ENCODE peak calls at places on chromosomes 6 and 20, in four cellular contexts. One of them, this sample, is unnamed.

GRCh38 chr6:118894425-118895240 is 681 bp downstream of the ASF1A start:
- DNase-seq in NB4: peak
- DNase-seq in fibroblast of pulmonary artery: peak
- DNase-seq in epithelial cell of esophagus: peak
- DNase-seq in this sample: no peak

GRCh38 chr6:141498980-141499379 is 633.7 kb upstream of the GJE1 start:
- DNase-seq in NB4: no peak
- DNase-seq in fibroblast of pulmonary artery: no peak
- DNase-seq in epithelial cell of esophagus: no peak
- DNase-seq in this sample: no peak

GRCh38 chr6:139449611-139450000 is 75.2 kb upstream of the CITED2 start:
- DNase-seq in NB4: no peak
- DNase-seq in fibroblast of pulmonary artery: peak
- DNase-seq in epithelial cell of esophagus: peak
- DNase-seq in this sample: no peak

GRCh38 chr6:87912102-87912501 is 135.5 kb upstream of the SPACA1 start:
- DNase-seq in NB4: no peak
- DNase-seq in fibroblast of pulmonary artery: no peak
- DNase-seq in epithelial cell of esophagus: no peak
- DNase-seq in this sample: no peak

GRCh38 chr20:1045860-1046418 is 43.8 kb upstream of the RSPO4 start:
- DNase-seq in NB4: no peak
- DNase-seq in fibroblast of pulmonary artery: no peak
- DNase-seq in epithelial cell of esophagus: no peak
- DNase-seq in this sample: no peak

GRCh38 chr6:139156571-139156970 is 21.7 kb downstream of the HECA start:
- DNase-seq in NB4: no peak
- DNase-seq in fibroblast of pulmonary artery: no peak
- DNase-seq in epithelial cell of esophagus: no peak
- DNase-seq in this sample: no peak

GRCh38 chr6:110814488-110815259 is 595 bp downstream of the CDK19 start:
- DNase-seq in NB4: peak
- DNase-seq in fibroblast of pulmonary artery: peak
- DNase-seq in epithelial cell of esophagus: peak
- DNase-seq in this sample: no peak

GRCh38 chr20:40265872-40266533 is 423.0 kb downstream of the MAFB start:
- DNase-seq in NB4: peak
- DNase-seq in fibroblast of pulmonary artery: peak
- DNase-seq in epithelial cell of esophagus: peak
- DNase-seq in this sample: no peak

GRCh38 chr20:56343861-56344381 is 14.9 kb upstream of the FAM210B start:
- DNase-seq in NB4: peak
- DNase-seq in fibroblast of pulmonary artery: peak
- DNase-seq in epithelial cell of esophagus: peak
- DNase-seq in this sample: no peak

GRCh38 chr20:61742097-61742805 is 323.4 kb downstream of the TAF4 start:
- DNase-seq in NB4: peak
- DNase-seq in fibroblast of pulmonary artery: no peak
- DNase-seq in epithelial cell of esophagus: no peak
- DNase-seq in this sample: no peak

GRCh38 chr6:134420638-134421181 is 102.8 kb upstream of the SGK1 start:
- DNase-seq in NB4: no peak
- DNase-seq in fibroblast of pulmonary artery: peak
- DNase-seq in epithelial cell of esophagus: peak
- DNase-seq in this sample: peak

GRCh38 chr6:161367472-161367871 is 93.6 kb upstream of the AGPAT4 start:
- DNase-seq in NB4: no peak
- DNase-seq in fibroblast of pulmonary artery: no peak
- DNase-seq in epithelial cell of esophagus: no peak
- DNase-seq in this sample: no peak

GRCh38 chr20:48215536-48215935 is 430.3 kb upstream of the SULF2 start:
- DNase-seq in NB4: no peak
- DNase-seq in fibroblast of pulmonary artery: no peak
- DNase-seq in epithelial cell of esophagus: no peak
- DNase-seq in this sample: no peak

GRCh38 chr6:43205849-43206248 is 23.4 kb downstream of the DNPH1 start:
- DNase-seq in NB4: no peak
- DNase-seq in fibroblast of pulmonary artery: no peak
- DNase-seq in epithelial cell of esophagus: no peak
- DNase-seq in this sample: no peak

GRCh38 chr6:121851056-121851455 is 415.6 kb downstream of the GJA1 start:
- DNase-seq in NB4: no peak
- DNase-seq in fibroblast of pulmonary artery: no peak
- DNase-seq in epithelial cell of esophagus: no peak
- DNase-seq in this sample: no peak

GRCh38 chr20:39206899-39207564 is 244.9 kb downstream of the DHX35 start:
- DNase-seq in NB4: no peak
- DNase-seq in fibroblast of pulmonary artery: no peak
- DNase-seq in epithelial cell of esophagus: peak
- DNase-seq in this sample: no peak

GRCh38 chr6:341914-342831 is 49.4 kb upstream of the IRF4 start:
- DNase-seq in NB4: peak
- DNase-seq in fibroblast of pulmonary artery: no peak
- DNase-seq in epithelial cell of esophagus: no peak
- DNase-seq in this sample: no peak

GRCh38 chr6:162344935-162345599 is 382.5 kb downstream of the PRKN start:
- DNase-seq in NB4: peak
- DNase-seq in fibroblast of pulmonary artery: peak
- DNase-seq in epithelial cell of esophagus: peak
- DNase-seq in this sample: peak

GRCh38 chr6:125640441-125641150 is 108.8 kb upstream of the HEY2 start:
- DNase-seq in NB4: no peak
- DNase-seq in fibroblast of pulmonary artery: no peak
- DNase-seq in epithelial cell of esophagus: no peak
- DNase-seq in this sample: no peak

GRCh38 chr6:164106345-164106769 is 691.8 kb downstream of the QKI start:
- DNase-seq in NB4: peak
- DNase-seq in fibroblast of pulmonary artery: peak
- DNase-seq in epithelial cell of esophagus: no peak
- DNase-seq in this sample: no peak

GRCh38 chr20:33162753-33163152 is 5.2 kb upstream of the BPIFA2 start:
- DNase-seq in NB4: peak
- DNase-seq in fibroblast of pulmonary artery: no peak
- DNase-seq in epithelial cell of esophagus: no peak
- DNase-seq in this sample: no peak

GRCh38 chr6:20952605-20953004 is 418.3 kb downstream of the CDKAL1 start:
- DNase-seq in NB4: no peak
- DNase-seq in fibroblast of pulmonary artery: peak
- DNase-seq in epithelial cell of esophagus: peak
- DNase-seq in this sample: peak

GRCh38 chr6:20954325-20954724 is 420.1 kb downstream of the CDKAL1 start:
- DNase-seq in NB4: no peak
- DNase-seq in fibroblast of pulmonary artery: no peak
- DNase-seq in epithelial cell of esophagus: no peak
- DNase-seq in this sample: no peak

GRCh38 chr6:20948531-20948930 is 414.3 kb downstream of the CDKAL1 start:
- DNase-seq in NB4: no peak
- DNase-seq in fibroblast of pulmonary artery: no peak
- DNase-seq in epithelial cell of esophagus: no peak
- DNase-seq in this sample: no peak

GRCh38 chr6:20955751-20956150 is 421.5 kb downstream of the CDKAL1 start:
- DNase-seq in NB4: no peak
- DNase-seq in fibroblast of pulmonary artery: no peak
- DNase-seq in epithelial cell of esophagus: no peak
- DNase-seq in this sample: no peak

DNA sequence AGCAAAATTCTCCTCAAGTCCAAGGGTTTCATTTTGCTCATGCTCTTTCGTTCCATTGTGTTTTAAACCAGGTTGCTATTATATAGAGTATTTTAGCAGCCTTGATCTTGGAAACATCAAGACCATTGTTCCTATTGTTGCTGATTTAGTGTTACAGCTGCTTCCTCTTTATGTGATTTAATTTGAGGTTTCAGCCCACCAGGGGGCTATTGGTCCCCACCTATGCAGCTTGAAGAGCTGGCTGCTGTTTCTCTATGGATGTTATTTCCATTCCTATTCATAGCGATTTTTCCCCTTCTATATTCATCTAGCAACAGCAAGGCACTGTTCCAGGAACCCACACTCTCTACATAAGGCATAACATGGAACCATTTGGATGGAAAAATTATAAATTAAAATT is 418.8 kb downstream of the CDKAL1 start:
- DNase-seq in NB4: peak
- DNase-seq in fibroblast of pulmonary artery: no peak
- DNase-seq in epithelial cell of esophagus: no peak
- DNase-seq in this sample: no peak
- TF ChIP-seq CTCF in NB4: no peak
- TF ChIP-seq CTCF in fibroblast of pulmonary artery: no peak
- TF ChIP-seq CTCF in epithelial cell of esophagus: no peak
- TF ChIP-seq CTCF in this sample: peak

GRCh38 chr20:59405226-59405815 is 104.9 kb downstream of the EDN3 start:
- DNase-seq in NB4: no peak
- DNase-seq in fibroblast of pulmonary artery: no peak
- DNase-seq in epithelial cell of esophagus: no peak
- DNase-seq in this sample: no peak

GRCh38 chr20:59404749-59405148 is 104.3 kb downstream of the EDN3 start:
- DNase-seq in NB4: no peak
- DNase-seq in fibroblast of pulmonary artery: no peak
- DNase-seq in epithelial cell of esophagus: no peak
- DNase-seq in this sample: no peak

GRCh38 chr20:59403962-59404314 is 103.5 kb downstream of the EDN3 start:
- DNase-seq in NB4: no peak
- DNase-seq in fibroblast of pulmonary artery: no peak
- DNase-seq in epithelial cell of esophagus: no peak
- DNase-seq in this sample: no peak

GRCh38 chr20:59402697-59403096 is 102.3 kb downstream of the EDN3 start:
- DNase-seq in NB4: no peak
- DNase-seq in fibroblast of pulmonary artery: no peak
- DNase-seq in epithelial cell of esophagus: peak
- DNase-seq in this sample: no peak

GRCh38 chr20:59403261-59403961 is 103.0 kb downstream of the EDN3 start:
- DNase-seq in NB4: peak
- DNase-seq in fibroblast of pulmonary artery: peak
- DNase-seq in epithelial cell of esophagus: peak
- DNase-seq in this sample: no peak
- H3K4me3 ChIP-seq in NB4: no peak
- H3K4me3 ChIP-seq in fibroblast of pulmonary artery: no peak
- H3K4me3 ChIP-seq in epithelial cell of esophagus: no peak
- H3K4me3 ChIP-seq in this sample: no peak

GRCh38 chr6:127190552-127190951 is 72.1 kb downstream of the RSPO3 start:
- DNase-seq in NB4: peak
- DNase-seq in fibroblast of pulmonary artery: peak
- DNase-seq in epithelial cell of esophagus: peak
- DNase-seq in this sample: no peak

GRCh38 chr6:127185410-127185809 is 66.9 kb downstream of the RSPO3 start:
- DNase-seq in NB4: no peak
- DNase-seq in fibroblast of pulmonary artery: no peak
- DNase-seq in epithelial cell of esophagus: no peak
- DNase-seq in this sample: no peak

GRCh38 chr6:127188752-127189151 is 70.3 kb downstream of the RSPO3 start:
- DNase-seq in NB4: peak
- DNase-seq in fibroblast of pulmonary artery: no peak
- DNase-seq in epithelial cell of esophagus: no peak
- DNase-seq in this sample: no peak

GRCh38 chr6:127182501-127182900 is 64.0 kb downstream of the RSPO3 start:
- DNase-seq in NB4: no peak
- DNase-seq in fibroblast of pulmonary artery: peak
- DNase-seq in epithelial cell of esophagus: no peak
- DNase-seq in this sample: no peak

GRCh38 chr6:127186889-127187288 is 68.4 kb downstream of the RSPO3 start:
- DNase-seq in NB4: peak
- DNase-seq in fibroblast of pulmonary artery: no peak
- DNase-seq in epithelial cell of esophagus: peak
- DNase-seq in this sample: no peak
- TF ChIP-seq CTCF in NB4: peak
- TF ChIP-seq CTCF in fibroblast of pulmonary artery: peak
- TF ChIP-seq CTCF in epithelial cell of esophagus: peak
- TF ChIP-seq CTCF in this sample: peak

GRCh38 chr6:107646776-107647438 is 157.0 kb downstream of the SOBP start:
- DNase-seq in NB4: no peak
- DNase-seq in fibroblast of pulmonary artery: no peak
- DNase-seq in epithelial cell of esophagus: peak
- DNase-seq in this sample: no peak

GRCh38 chr6:107647439-107647948 is 157.6 kb downstream of the SOBP start:
- DNase-seq in NB4: no peak
- DNase-seq in fibroblast of pulmonary artery: no peak
- DNase-seq in epithelial cell of esophagus: no peak
- DNase-seq in this sample: no peak

GRCh38 chr6:107644513-107644912 is 154.6 kb downstream of the SOBP start:
- DNase-seq in NB4: no peak
- DNase-seq in fibroblast of pulmonary artery: no peak
- DNase-seq in epithelial cell of esophagus: no peak
- DNase-seq in this sample: no peak

GRCh38 chr6:107645740-107646139 is 155.8 kb downstream of the SOBP start:
- DNase-seq in NB4: no peak
- DNase-seq in fibroblast of pulmonary artery: no peak
- DNase-seq in epithelial cell of esophagus: no peak
- DNase-seq in this sample: no peak

GRCh38 chr6:107646176-107646575 is 156.3 kb downstream of the SOBP start:
- DNase-seq in NB4: no peak
- DNase-seq in fibroblast of pulmonary artery: peak
- DNase-seq in epithelial cell of esophagus: no peak
- DNase-seq in this sample: no peak
- H3K4me3 ChIP-seq in NB4: no peak
- H3K4me3 ChIP-seq in fibroblast of pulmonary artery: no peak
- H3K4me3 ChIP-seq in epithelial cell of esophagus: no peak
- H3K4me3 ChIP-seq in this sample: no peak

DNA sequence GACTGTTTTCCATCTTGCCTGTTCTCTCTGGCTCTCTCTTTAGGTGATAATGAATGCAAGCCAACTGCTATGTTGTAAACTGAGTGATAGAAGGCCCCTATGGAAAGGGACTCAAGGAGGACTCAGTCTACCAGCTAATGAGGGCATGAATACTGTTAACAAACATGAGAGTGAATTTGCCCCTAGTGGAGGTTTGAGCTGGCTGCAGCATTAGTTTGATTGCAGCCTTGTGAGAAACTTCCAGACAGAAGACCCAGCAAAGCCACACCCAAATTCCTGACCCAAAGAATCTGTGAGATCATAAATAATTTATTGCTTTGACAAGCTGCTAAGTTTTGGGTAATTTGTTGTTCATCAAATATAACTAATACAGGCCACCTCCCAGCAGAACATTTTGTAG is 50.0 kb upstream of the PLCB1 start:
- DNase-seq in NB4: peak
- DNase-seq in fibroblast of pulmonary artery: peak
- DNase-seq in epithelial cell of esophagus: peak
- DNase-seq in this sample: no peak
- TF ChIP-seq CTCF in NB4: no peak
- TF ChIP-seq CTCF in fibroblast of pulmonary artery: peak
- TF ChIP-seq CTCF in epithelial cell of esophagus: peak
- TF ChIP-seq CTCF in this sample: peak

This sample was measured in epithelial cell of proximal tubule.